ENCODE peak calls at places on chromosomes 7 and 10, in six cellular contexts. O is osteocyte, J is chondrocyte, Y is heart right ventricle, N is fibroblast of pulmonary artery, M is HFFc6. T is an unnamed sample.

GRCh38 chr10:21292763-21293517 is 232.5 kb downstream of the SKIDA1 start:
- DNase-seq in O (peak), J (no peak), Y (peak), N (peak), M (peak), T (peak)

GRCh38 chr7:44531421-44532380 is 9.4 kb downstream of the NPC1L1 start:
- DNase-seq in O (no peak), J (no peak), Y (no peak), N (no peak), M (no peak), T (no peak)

GRCh38 chr7:44618754-44619153 is 12.3 kb downstream of the OGDH start:
- DNase-seq in O (no peak), J (no peak), Y (no peak), N (no peak), M (no peak), T (peak)

GRCh38 chr7:81573128-81573527 is 196.7 kb downstream of the HGF start:
- DNase-seq in O (no peak), J (no peak), Y (no peak), N (no peak), M (no peak), T (no peak)

GRCh38 chr7:41058986-41059741 is 643.7 kb downstream of the INHBA start:
- DNase-seq in O (no peak), J (no peak), Y (no peak), N (peak), M (no peak), T (peak)

GRCh38 chr7:30548762-30549344 is 44.2 kb upstream of the GGCT start:
- DNase-seq in O (no peak), J (no peak), Y (peak), N (peak), M (peak), T (peak)

GRCh38 chr10:1737222-1738061 is at the start of gene ADARB2:
- DNase-seq in O (peak), J (no peak), Y (peak), N (no peak), M (no peak), T (no peak)

GRCh38 chr10:22427890-22428571 is 82.7 kb downstream of the SPAG6 start:
- DNase-seq in O (no peak), J (no peak), Y (no peak), N (peak), M (peak), T (peak)

GRCh38 chr10:986881-987634 is 1.2 kb upstream of the GTPBP4 start:
- DNase-seq in O (no peak), J (no peak), Y (no peak), N (peak), M (peak), T (no peak)

GRCh38 chr7:32496052-32496813 is 944 bp downstream of the AVL9 start:
- DNase-seq in O (no peak), J (no peak), Y (no peak), N (no peak), M (no peak), T (no peak)

GRCh38 chr10:35783305-35783838 is 141.3 kb upstream of the FZD8 start:
- DNase-seq in O (no peak), J (no peak), Y (no peak), N (peak), M (peak), T (no peak)

GRCh38 chr10:51879238-51879637 is 179.8 kb upstream of the CSTF2T start:
- DNase-seq in O (no peak), J (no peak), Y (no peak), N (peak), M (peak), T (peak)

GRCh38 chr7:14125998-14126397 is 136.5 kb upstream of the ETV1 start:
- DNase-seq in O (no peak), J (no peak), Y (no peak), N (peak), M (no peak), T (no peak)

GRCh38 chr7:93894966-93895650 is 4.6 kb upstream of the TFPI2 start:
- DNase-seq in O (no peak), J (no peak), Y (no peak), N (peak), M (no peak), T (no peak)

GRCh38 chr7:128903621-128904361 is 6.7 kb downstream of the KCP start:
- DNase-seq in O (no peak), J (no peak), Y (no peak), N (no peak), M (no peak), T (no peak)

GRCh38 chr7:156423876-156424275 is 216.7 kb upstream of the RNF32 start:
- DNase-seq in O (no peak), J (no peak), Y (no peak), N (no peak), M (no peak), T (no peak)

GRCh38 chr7:13457790-13458189 is 531.7 kb downstream of the ETV1 start:
- DNase-seq in O (no peak), J (no peak), Y (no peak), N (no peak), M (no peak), T (no peak)

GRCh38 chr10:118472415-118472814 is 123.0 kb downstream of the PRLHR start:
- DNase-seq in O (no peak), J (no peak), Y (no peak), N (no peak), M (peak), T (no peak)

GRCh38 chr10:71449026-71449425 is 52.3 kb downstream of the CDH23 start:
- DNase-seq in O (no peak), J (no peak), Y (no peak), N (no peak), M (no peak), T (no peak)

GRCh38 chr10:1712314-1712713 is 25.0 kb downstream of the ADARB2 start:
- DNase-seq in O (no peak), J (no peak), Y (no peak), N (no peak), M (no peak), T (no peak)

GRCh38 chr10:132813560-132814468 is 27.9 kb upstream of the NKX6-2 start:
- DNase-seq in O (no peak), J (peak), Y (no peak), N (no peak), M (no peak), T (no peak)

GRCh38 chr10:21495002-21495685 is 30.3 kb downstream of the SKIDA1 start:
- DNase-seq in O (peak), J (no peak), Y (no peak), N (peak), M (no peak), T (no peak)

GRCh38 chr7:98909487-98909886 is 31.2 kb downstream of the TRRAP start:
- DNase-seq in O (no peak), J (no peak), Y (no peak), N (no peak), M (no peak), T (no peak)

GRCh38 chr7:98911936-98912335 is 33.6 kb downstream of the TRRAP start:
- DNase-seq in O (no peak), J (no peak), Y (no peak), N (no peak), M (no peak), T (no peak)

GRCh38 chr7:98903246-98903645 is 24.9 kb downstream of the TRRAP start:
- DNase-seq in O (no peak), J (no peak), Y (no peak), N (no peak), M (no peak), T (no peak)

GRCh38 chr7:98908585-98908984 is 30.3 kb downstream of the TRRAP start:
- DNase-seq in O (no peak), J (no peak), Y (no peak), N (no peak), M (no peak), T (no peak)

GRCh38 chr7:98907570-98907969 is 29.2 kb downstream of the TRRAP start:
- DNase-seq in O (no peak), J (no peak), Y (no peak), N (no peak), M (no peak), T (no peak)
- TF ChIP-seq CTCF in O (no peak), J (no peak), Y (no peak), N (no peak), M (peak), T (no peak)

DNA sequence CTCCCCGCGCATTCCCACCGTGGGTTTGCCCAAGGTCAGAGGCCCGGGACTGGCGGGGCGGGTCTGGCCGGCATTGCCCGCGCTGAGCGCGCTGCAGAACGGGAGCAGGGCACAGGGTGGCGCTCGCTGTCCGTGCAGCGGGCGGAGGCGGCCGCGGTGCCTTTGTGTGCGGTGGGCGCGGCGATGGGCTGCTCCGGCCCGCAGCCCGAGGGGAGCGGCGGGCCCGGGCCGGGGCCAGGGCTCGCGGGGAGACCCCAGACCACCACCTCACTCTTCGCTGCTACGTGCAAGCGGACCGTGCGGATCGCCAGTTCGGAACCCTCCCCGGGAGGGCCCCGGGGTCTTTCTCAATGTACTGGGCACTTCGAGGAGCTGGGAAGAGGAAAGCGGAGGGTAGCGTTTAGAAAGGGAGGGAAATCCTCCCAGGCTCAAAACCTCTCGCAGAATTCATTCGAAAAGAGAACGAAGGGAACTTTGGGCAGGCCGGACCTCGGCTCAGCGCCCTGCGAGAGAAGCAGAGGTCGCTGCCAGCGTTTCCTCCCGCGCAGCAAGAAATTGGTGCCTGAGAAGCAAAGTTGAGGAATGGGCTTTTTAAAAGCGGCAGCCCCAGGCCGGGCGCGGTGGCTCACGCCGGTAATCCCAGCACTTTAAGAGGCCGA is 8.5 kb downstream of the SP8 start:
- DNase-seq in O (no peak), J (no peak), Y (peak), N (peak), M (no peak), T (peak)
- TF ChIP-seq CTCF in O (peak), J (peak), Y (peak), N (peak), M (no peak), T (peak)

GRCh38 chr7:132652507-132652906 is 76.2 kb upstream of the PLXNA4 start:
- DNase-seq in O (no peak), J (no peak), Y (no peak), N (no peak), M (no peak), T (no peak)

GRCh38 chr7:132653364-132653930 is 77.2 kb upstream of the PLXNA4 start:
- DNase-seq in O (no peak), J (no peak), Y (no peak), N (no peak), M (no peak), T (no peak)

GRCh38 chr7:132656846-132657776 is 80.8 kb upstream of the PLXNA4 start:
- DNase-seq in O (no peak), J (no peak), Y (no peak), N (peak), M (peak), T (peak)

GRCh38 chr7:132655071-132655761 is 78.9 kb upstream of the PLXNA4 start:
- DNase-seq in O (no peak), J (no peak), Y (peak), N (peak), M (no peak), T (no peak)

GRCh38 chr7:132654150-132654549 is 77.9 kb upstream of the PLXNA4 start:
- DNase-seq in O (no peak), J (no peak), Y (no peak), N (peak), M (no peak), T (no peak)
- TF ChIP-seq CTCF in O (peak), J (peak), Y (peak), N (peak), M (peak), T (no peak)

GRCh38 chr10:97481071-97481470 is 17.2 kb downstream of the MMS19 start:
- DNase-seq in O (no peak), J (no peak), Y (no peak), N (no peak), M (peak), T (no peak)
- TF ChIP-seq CTCF in O (no peak), J (no peak), Y (no peak), N (no peak), M (no peak), T (no peak)

DNA sequence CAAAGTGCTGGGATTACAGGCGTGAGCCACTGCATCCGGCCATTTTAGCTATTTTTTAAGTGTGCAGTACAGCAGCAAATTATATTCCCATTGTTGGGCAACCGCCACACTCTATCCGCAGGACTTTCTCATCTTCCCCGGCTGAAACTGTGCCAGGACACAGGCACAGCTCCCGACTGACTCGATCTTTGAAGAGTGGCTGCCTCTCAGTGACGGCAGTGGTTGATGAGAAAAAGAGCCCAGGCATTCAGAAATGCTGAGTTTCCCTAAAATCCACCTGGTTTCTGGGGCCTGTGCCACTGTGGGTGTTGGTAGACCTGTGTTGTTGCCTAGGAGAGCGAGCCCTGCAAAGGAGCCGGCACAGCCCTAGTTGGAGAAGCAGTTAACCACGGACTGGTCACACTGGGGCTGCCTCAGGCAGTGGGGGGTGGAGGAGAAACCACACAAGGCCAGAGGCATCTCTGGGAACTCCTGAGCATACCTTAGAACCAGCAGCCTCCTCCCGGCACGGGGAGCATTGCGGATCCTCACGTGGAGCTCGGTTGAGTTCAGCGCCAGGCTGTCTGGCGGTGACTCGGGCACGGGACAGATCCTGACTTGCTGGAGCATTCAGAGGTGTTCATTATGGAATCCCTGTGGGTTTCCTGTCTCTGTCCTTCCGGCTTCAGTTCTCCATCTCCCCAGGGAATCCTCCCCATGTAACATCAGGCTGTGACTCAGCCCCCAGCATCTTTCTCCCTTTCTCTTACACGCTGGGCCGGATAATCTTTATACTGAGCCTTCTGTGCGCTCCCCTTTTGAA is 16.2 kb downstream of the PFKFB3 start:
- DNase-seq in O (no peak), J (no peak), Y (no peak), N (peak), M (peak), T (no peak)
- TF ChIP-seq CTCF in O (no peak), J (no peak), Y (no peak), N (no peak), M (no peak), T (no peak)

GRCh38 chr10:116470071-116470470 is 42.4 kb downstream of the PNLIPRP3 start:
- DNase-seq in O (no peak), J (no peak), Y (no peak), N (no peak), M (no peak), T (no peak)

GRCh38 chr10:116472874-116473273 is 45.2 kb downstream of the PNLIPRP3 start:
- DNase-seq in O (no peak), J (no peak), Y (no peak), N (no peak), M (no peak), T (no peak)

GRCh38 chr10:116469437-116469836 is 41.8 kb downstream of the PNLIPRP3 start:
- DNase-seq in O (no peak), J (no peak), Y (no peak), N (no peak), M (peak), T (no peak)

GRCh38 chr10:116466715-116467422 is 39.2 kb downstream of the PNLIPRP3 start:
- DNase-seq in O (no peak), J (no peak), Y (no peak), N (no peak), M (no peak), T (no peak)

GRCh38 chr10:116470768-116471415 is 43.2 kb downstream of the PNLIPRP3 start:
- DNase-seq in O (no peak), J (no peak), Y (no peak), N (no peak), M (no peak), T (peak)
- TF ChIP-seq CTCF in O (peak), J (peak), Y (no peak), N (no peak), M (peak), T (peak)

GRCh38 chr7:145169908-145170307 is 334.1 kb upstream of the TPK1 start:
- DNase-seq in O (no peak), J (no peak), Y (no peak), N (no peak), M (no peak), T (no peak)
- TF ChIP-seq CTCF in O (peak), J (peak), Y (no peak), N (no peak), M (no peak), T (no peak)

GRCh38 chr7:83211685-83212084 is 49.0 kb upstream of the PCLO start:
- DNase-seq in O (no peak), J (no peak), Y (no peak), N (no peak), M (no peak), T (no peak)

GRCh38 chr7:83210459-83210858 is 47.8 kb upstream of the PCLO start:
- DNase-seq in O (no peak), J (no peak), Y (no peak), N (no peak), M (no peak), T (no peak)

GRCh38 chr7:83212883-83213282 is 50.2 kb upstream of the PCLO start:
- DNase-seq in O (no peak), J (no peak), Y (no peak), N (no peak), M (no peak), T (no peak)
- TF ChIP-seq CTCF in O (no peak), J (no peak), Y (no peak), N (no peak), M (no peak), T (no peak)

GRCh38 chr10:130251766-130252165 is 115.6 kb downstream of the GLRX3 start:
- DNase-seq in O (peak), J (no peak), Y (no peak), N (no peak), M (no peak), T (no peak)

GRCh38 chr10:130250127-130250526 is 113.9 kb downstream of the GLRX3 start:
- DNase-seq in O (no peak), J (no peak), Y (no peak), N (no peak), M (no peak), T (no peak)

GRCh38 chr10:130257897-130258296 is 121.7 kb downstream of the GLRX3 start:
- DNase-seq in O (peak), J (no peak), Y (no peak), N (no peak), M (no peak), T (no peak)

GRCh38 chr10:130255777-130256176 is 119.6 kb downstream of the GLRX3 start:
- DNase-seq in O (peak), J (no peak), Y (no peak), N (no peak), M (no peak), T (no peak)

DNA sequence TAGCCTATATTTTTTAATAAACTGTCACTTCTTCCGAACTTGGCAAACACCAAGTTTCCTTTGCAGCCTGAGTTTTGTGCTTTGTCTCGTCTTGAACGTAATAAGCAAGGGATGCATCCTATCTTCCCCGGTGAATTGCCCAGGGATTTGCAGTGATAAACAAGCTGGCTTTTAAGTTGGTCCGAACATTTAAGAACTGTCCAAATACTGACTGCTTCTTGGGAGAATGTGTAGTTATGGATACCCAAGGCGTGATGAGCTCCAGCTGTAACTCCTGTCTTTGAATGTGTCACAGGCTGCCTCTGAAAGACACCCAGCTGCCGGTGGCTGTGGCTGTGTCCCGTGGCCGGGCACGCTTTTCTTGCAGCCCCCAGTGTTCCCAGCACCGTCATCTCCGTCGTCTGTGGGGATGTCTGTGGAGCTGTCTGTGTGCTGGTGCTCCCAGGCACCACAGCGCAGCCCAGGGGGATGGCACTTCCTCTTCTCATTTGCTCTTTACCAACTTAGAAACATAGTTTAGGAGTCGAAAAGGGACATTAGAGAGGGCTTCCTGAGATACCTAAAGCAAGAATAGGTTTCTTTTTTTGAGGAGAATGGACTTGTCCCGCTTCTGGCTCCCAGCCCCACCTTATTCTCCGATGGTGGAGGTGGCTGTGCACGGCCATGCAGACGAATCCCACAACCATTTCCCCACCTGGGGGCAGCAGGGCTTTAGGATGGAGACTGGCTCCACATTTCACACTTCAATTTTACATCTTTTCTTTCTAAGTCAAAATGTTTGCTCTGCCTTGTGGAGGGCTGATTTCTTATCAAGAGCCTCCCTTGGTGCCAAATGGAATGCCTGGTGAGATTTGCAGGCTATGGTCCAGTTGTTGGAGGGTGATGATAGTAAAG is 118.2 kb downstream of the GLRX3 start:
- DNase-seq in O (peak), J (no peak), Y (no peak), N (no peak), M (peak), T (no peak)
- TF ChIP-seq CTCF in O (no peak), J (no peak), Y (no peak), N (no peak), M (no peak), T (no peak)

T was measured in Calu3.